ENCODE peak calls at places on chromosomes 3 and 15, in five cellular contexts. J, I, D, E and P are unnamed samples.

GRCh38 chr3:13416002-13416793 is 3.9 kb downstream of the NUP210 start:
- DNase-seq in J (no peak), I (no peak), D (no peak), E (no peak), P (no peak)

GRCh38 chr3:131794766-131795381 is 239.9 kb downstream of the CPNE4 start:
- DNase-seq in J (no peak), I (no peak), D (peak), E (peak), P (no peak)

GRCh38 chr3:154862265-154862664 is 217.9 kb upstream of the MME start:
- DNase-seq in J (no peak), I (no peak), D (no peak), E (no peak), P (no peak)

GRCh38 chr15:60383008-60383694 is 14.6 kb downstream of the ANXA2 start:
- DNase-seq in J (no peak), I (no peak), D (no peak), E (no peak), P (no peak)

GRCh38 chr3:50254577-50255250 is 14.2 kb upstream of the SEMA3B start:
- DNase-seq in J (no peak), I (no peak), D (no peak), E (no peak), P (no peak)

GRCh38 chr15:81752974-81753373 is 292.8 kb downstream of the MEX3B start:
- DNase-seq in J (no peak), I (no peak), D (no peak), E (no peak), P (no peak)

GRCh38 chr3:98680723-98681122 is 82.4 kb upstream of the ST3GAL6 start:
- DNase-seq in J (no peak), I (no peak), D (no peak), E (no peak), P (no peak)

GRCh38 chr3:13857702-13858380 is 22.0 kb downstream of the WNT7A start:
- DNase-seq in J (no peak), I (no peak), D (no peak), E (no peak), P (no peak)

GRCh38 chr3:47411696-47412452 is 31.1 kb downstream of the PTPN23 start:
- DNase-seq in J (no peak), I (no peak), D (no peak), E (no peak), P (no peak)

GRCh38 chr15:68511073-68511991 is 67.5 kb upstream of the CORO2B start:
- DNase-seq in J (no peak), I (no peak), D (no peak), E (no peak), P (no peak)

GRCh38 chr3:167691366-167691765 is 37.6 kb upstream of the WDR49 start:
- DNase-seq in J (peak), I (peak), D (no peak), E (no peak), P (peak)

GRCh38 chr15:58742424-58743160 is 6.9 kb downstream of the ADAM10 start:
- DNase-seq in J (no peak), I (no peak), D (no peak), E (peak), P (no peak)

GRCh38 chr15:43514241-43515057 is 3.0 kb upstream of the MAP1A start:
- DNase-seq in J (no peak), I (no peak), D (peak), E (peak), P (no peak)

GRCh38 chr3:51280171-51280570 is 104.9 kb upstream of the MANF start:
- DNase-seq in J (no peak), I (no peak), D (no peak), E (no peak), P (no peak)

GRCh38 chr15:88653200-88654064 is 14.6 kb downstream of the ISG20 start:
- DNase-seq in J (no peak), I (no peak), D (no peak), E (no peak), P (no peak)

GRCh38 chr3:128851601-128852000 is 27.8 kb upstream of the ACAD9 start:
- DNase-seq in J (no peak), I (no peak), D (no peak), E (no peak), P (no peak)

GRCh38 chr15:64153480-64154367 is 2.2 kb downstream of the SNX22 start:
- DNase-seq in J (peak), I (peak), D (peak), E (peak), P (peak)
- TF ChIP-seq POLR2A in J (peak), I (peak), D (peak), E (peak), P (no peak)

DNA sequence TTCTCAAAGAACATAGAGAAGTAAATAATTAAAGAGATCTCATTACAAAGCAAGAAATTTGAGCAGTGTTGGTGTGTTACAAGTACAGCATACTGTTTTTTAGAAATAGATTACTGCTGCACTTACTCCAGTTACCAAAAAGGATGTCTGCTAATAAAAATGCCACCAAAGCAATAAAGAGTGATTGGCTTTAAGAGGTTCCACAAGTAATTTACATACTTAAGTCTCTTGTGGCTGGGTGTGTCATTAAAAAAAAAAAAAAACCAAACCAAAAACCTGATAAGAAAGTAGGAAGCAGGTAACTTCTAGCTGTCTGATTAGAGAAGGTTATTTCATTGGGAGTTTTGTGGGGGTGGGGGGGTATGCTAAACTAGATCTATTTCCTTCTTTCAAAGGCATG is 15.2 kb downstream of the RAB11A start:
- DNase-seq in J (no peak), I (no peak), D (no peak), E (no peak), P (no peak)
- TF ChIP-seq TAF1 in J (no peak), I (no peak), D (no peak), E (no peak), P (no peak)

GRCh38 chr3:39143051-39143885 is 10.1 kb downstream of the CSRNP1 start:
- DNase-seq in J (no peak), I (no peak), D (no peak), E (no peak), P (no peak)

GRCh38 chr3:39139442-39139841 is 13.9 kb downstream of the CSRNP1 start:
- DNase-seq in J (no peak), I (no peak), D (no peak), E (no peak), P (no peak)

GRCh38 chr3:39142067-39142466 is 11.3 kb downstream of the CSRNP1 start:
- DNase-seq in J (no peak), I (no peak), D (no peak), E (no peak), P (no peak)

GRCh38 chr3:39140341-39140971 is 12.9 kb downstream of the CSRNP1 start:
- DNase-seq in J (no peak), I (no peak), D (no peak), E (no peak), P (no peak)

DNA sequence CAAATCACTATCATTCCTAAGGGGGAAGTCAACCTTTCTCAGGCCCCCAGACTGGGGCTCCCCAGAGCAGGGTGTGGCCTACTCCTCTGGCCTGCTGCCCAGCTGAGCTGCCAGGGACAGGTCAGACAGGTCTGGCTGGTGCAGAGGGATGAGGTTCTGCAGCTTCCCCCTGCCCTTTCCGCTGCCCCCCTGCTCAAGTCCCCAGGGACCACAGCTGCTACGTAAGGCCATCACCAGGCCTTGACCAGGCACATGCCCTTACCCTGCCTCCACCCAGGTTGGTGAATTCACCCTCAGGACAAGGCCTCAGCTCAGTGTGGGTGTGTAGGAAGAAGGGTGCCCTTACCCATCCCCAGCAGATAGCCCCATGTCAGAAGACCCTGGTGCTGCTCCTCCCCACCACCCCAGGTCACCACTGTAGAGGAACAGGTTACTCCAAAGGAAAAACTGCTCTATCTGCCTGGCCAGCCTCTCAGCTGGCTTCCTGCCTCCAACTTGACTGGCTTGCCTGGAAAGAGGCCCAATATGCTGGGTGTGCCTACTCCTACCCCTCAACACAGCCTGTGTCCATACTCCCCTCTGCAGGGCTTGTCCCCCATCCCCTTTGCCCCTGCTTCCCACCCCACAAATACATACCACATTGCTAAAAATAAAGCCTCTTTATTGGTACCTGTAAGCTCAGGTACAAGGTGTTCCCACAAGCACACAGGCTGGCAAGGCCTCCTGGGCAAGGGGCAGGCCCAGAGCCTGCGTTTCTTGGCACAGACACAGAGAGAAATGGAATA is 12.0 kb downstream of the CSRNP1 start:
- DNase-seq in J (no peak), I (no peak), D (peak), E (no peak), P (no peak)
- TF ChIP-seq POLR2AphosphoS5 in J (peak), I (peak), D (no peak), E (no peak), P (peak)

GRCh38 chr3:49133226-49133951 is 539 bp upstream of the LAMB2 start:
- DNase-seq in J (no peak), I (no peak), D (peak), E (peak), P (no peak)
- TF ChIP-seq POLR2A in J (no peak), I (no peak), D (peak), E (no peak), P (no peak)

GRCh38 chr15:27448234-27448633 is 477.3 kb downstream of the GABRG3 start:
- DNase-seq in J (no peak), I (no peak), D (no peak), E (no peak), P (no peak)

GRCh38 chr15:27454281-27455060 is 483.5 kb downstream of the GABRG3 start:
- DNase-seq in J (no peak), I (no peak), D (peak), E (no peak), P (no peak)

GRCh38 chr15:27449940-27450339 is 479.0 kb downstream of the GABRG3 start:
- DNase-seq in J (no peak), I (no peak), D (no peak), E (no peak), P (no peak)

DNA sequence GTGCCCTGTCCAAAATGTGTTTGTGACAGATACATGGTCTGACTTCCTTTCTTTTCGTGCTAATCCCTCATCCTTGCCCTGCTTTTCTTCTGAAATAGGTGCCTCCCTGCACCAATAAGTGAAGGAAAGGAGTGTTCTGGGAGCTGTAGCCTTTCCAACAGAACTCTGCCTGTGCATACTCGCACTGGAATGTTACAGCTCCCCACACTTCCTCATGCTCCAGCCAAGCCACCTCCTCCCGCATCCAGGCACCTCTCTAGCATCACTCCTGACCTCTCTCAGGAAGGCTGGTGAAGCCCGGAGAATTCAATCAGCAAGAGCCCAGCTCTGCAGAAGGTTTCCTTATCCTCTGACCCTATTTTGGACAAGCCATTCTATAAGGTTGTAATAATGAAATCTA is 478.1 kb downstream of the GABRG3 start:
- DNase-seq in J (no peak), I (no peak), D (no peak), E (no peak), P (no peak)
- TF ChIP-seq TAF1 in J (no peak), I (no peak), D (no peak), E (no peak), P (no peak)

GRCh38 chr3:71442648-71443047 is 140.9 kb downstream of the FOXP1 start:
- DNase-seq in J (no peak), I (no peak), D (no peak), E (no peak), P (no peak)

GRCh38 chr3:71444861-71445259 is 138.7 kb downstream of the FOXP1 start:
- DNase-seq in J (no peak), I (no peak), D (no peak), E (no peak), P (no peak)

GRCh38 chr3:71446260-71446659 is 137.3 kb downstream of the FOXP1 start:
- DNase-seq in J (no peak), I (no peak), D (no peak), E (no peak), P (no peak)

GRCh38 chr3:71443332-71443731 is 140.2 kb downstream of the FOXP1 start:
- DNase-seq in J (no peak), I (no peak), D (no peak), E (no peak), P (no peak)

DNA sequence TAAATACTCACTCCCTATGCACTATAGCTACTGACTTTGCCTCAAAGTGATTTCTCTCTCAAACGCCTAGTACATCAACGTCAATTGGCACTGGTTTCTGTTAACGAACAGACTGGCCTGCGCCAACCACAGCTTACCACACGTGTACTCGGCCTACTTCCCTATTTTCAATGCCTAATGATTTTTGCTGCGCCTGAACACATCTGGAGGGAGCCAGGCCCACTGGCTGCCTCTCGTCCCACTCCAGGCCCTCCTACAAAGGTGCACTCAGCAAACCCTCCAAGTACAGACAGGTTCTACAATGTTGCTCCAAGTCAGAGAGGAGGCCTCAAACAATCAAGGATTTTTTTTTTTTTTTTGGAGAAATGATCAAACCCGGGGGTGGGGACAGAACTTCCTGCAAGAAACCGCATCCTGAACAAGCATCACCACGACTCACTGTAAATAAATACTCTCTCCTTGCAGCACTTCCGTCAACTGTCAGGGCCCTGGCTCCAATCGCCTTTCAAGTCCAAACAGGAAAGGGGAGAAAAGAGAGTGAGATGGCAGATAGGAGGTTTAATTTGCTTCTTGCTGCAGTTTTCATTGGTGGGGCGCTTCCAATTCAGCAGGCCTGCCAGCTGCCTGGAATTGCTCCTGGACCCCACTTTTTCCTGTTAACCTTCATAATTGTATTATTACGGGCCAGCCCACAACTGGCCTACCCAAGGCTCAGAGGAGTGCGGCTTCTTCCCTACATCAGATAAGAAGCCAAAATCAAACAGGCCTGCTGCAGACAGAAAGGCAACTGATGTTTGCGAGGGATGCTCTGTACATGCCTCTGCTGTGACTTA is 139.3 kb downstream of the FOXP1 start:
- DNase-seq in J (peak), I (peak), D (peak), E (no peak), P (no peak)
- TF ChIP-seq POLR2AphosphoS5 in J (no peak), I (no peak), D (no peak), E (no peak), P (no peak)

GRCh38 chr3:157335677-157336076 is 101.0 kb upstream of the PTX3 start:
- DNase-seq in J (no peak), I (no peak), D (no peak), E (no peak), P (no peak)
- TF ChIP-seq POLR2A in J (no peak), I (no peak), D (no peak), E (no peak), P (no peak)

DNA sequence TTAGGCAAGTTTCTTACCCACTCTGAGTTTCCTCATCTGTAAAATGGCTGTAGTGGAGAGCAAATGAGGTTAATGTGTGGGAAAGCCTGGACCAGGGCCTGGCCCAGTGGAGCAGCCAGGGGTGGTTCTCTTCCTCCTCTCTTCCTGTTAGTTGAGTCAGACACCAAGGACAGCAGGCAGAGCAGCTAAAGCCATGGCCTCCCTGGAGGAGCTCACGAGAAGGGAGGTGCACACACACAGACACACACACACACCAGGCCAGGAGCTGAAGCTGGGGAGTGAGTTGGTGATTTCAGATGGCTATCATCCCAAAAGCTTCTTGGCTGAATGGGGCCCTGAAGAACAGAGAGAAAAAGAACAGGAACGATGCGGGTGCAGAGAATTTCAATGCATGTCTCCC is 33.2 kb upstream of the TSPAN3 start:
- DNase-seq in J (no peak), I (no peak), D (no peak), E (no peak), P (no peak)
- TF ChIP-seq TAF1 in J (no peak), I (no peak), D (no peak), E (no peak), P (no peak)